ENCODE peak calls at places on chromosomes 2 and 18, in four cellular contexts. S, I, X and U are unnamed samples.

GRCh38 chr2:115292742-115293141 is 850.3 kb downstream of the DPP10 start:
- DNase-seq in S (no peak), I (no peak), X (no peak), U (no peak)

GRCh38 chr2:15142069-15142689 is 419.0 kb downstream of the NBAS start:
- DNase-seq in S (no peak), I (peak), X (no peak), U (no peak)

GRCh38 chr2:221517362-221518121 is 54.6 kb downstream of the EPHA4 start:
- DNase-seq in S (no peak), I (peak), X (no peak), U (no peak)

GRCh38 chr2:207239222-207239674 is 73.5 kb upstream of the KLF7 start:
- DNase-seq in S (no peak), I (no peak), X (peak), U (no peak)

GRCh38 chr18:58069721-58070292 is 25.8 kb downstream of the NEDD4L start:
- DNase-seq in S (no peak), I (no peak), X (no peak), U (no peak)

GRCh38 chr2:164589522-164589921 is 31.8 kb downstream of the GRB14 start:
- DNase-seq in S (no peak), I (no peak), X (no peak), U (no peak)

GRCh38 chr2:46365913-46366674 is 68.9 kb downstream of the EPAS1 start:
- DNase-seq in S (no peak), I (no peak), X (peak), U (peak)

GRCh38 chr18:72601481-72601880 is 57.3 kb upstream of the CBLN2 start:
- DNase-seq in S (no peak), I (no peak), X (no peak), U (no peak)

GRCh38 chr18:77899972-77900754 is 650.5 kb downstream of the GALR1 start:
- DNase-seq in S (peak), I (no peak), X (peak), U (peak)

GRCh38 chr2:215692387-215693079 is 256.7 kb upstream of the FN1 start:
- DNase-seq in S (no peak), I (no peak), X (no peak), U (no peak)

GRCh38 chr18:3211236-3211992 is 8.4 kb downstream of the MYOM1 start:
- DNase-seq in S (no peak), I (no peak), X (peak), U (no peak)

GRCh38 chr18:63505566-63506335 is 29.0 kb downstream of the SERPINB5 start:
- DNase-seq in S (peak), I (no peak), X (peak), U (peak)

GRCh38 chr2:54083021-54083420 is 32.4 kb upstream of the ACYP2 start:
- DNase-seq in S (peak), I (no peak), X (no peak), U (no peak)

GRCh38 chr18:73244411-73244810 is 376.6 kb upstream of the NETO1 start:
- DNase-seq in S (no peak), I (no peak), X (no peak), U (no peak)

GRCh38 chr2:11742317-11742701 is 4.1 kb upstream of the LPIN1 start:
- DNase-seq in S (no peak), I (no peak), X (peak), U (no peak)

GRCh38 chr2:158668394-158668793 is 126.7 kb upstream of the DAPL1 start:
- DNase-seq in S (no peak), I (no peak), X (no peak), U (no peak)

GRCh38 chr2:31221549-31221948 is 4.2 kb upstream of the CAPN14 start:
- DNase-seq in S (no peak), I (no peak), X (no peak), U (no peak)

GRCh38 chr18:64693756-64694155 is 544.9 kb upstream of the LINC00305 start:
- DNase-seq in S (no peak), I (no peak), X (no peak), U (no peak)

GRCh38 chr2:64998658-64999061 is 9.5 kb downstream of the SLC1A4 start:
- DNase-seq in S (no peak), I (no peak), X (no peak), U (no peak)

GRCh38 chr2:197599285-197599965 is 76.0 kb downstream of the RFTN2 start:
- DNase-seq in S (peak), I (no peak), X (peak), U (peak)

GRCh38 chr2:195411219-195411687 is 245.8 kb upstream of the SLC39A10 start:
- DNase-seq in S (no peak), I (peak), X (peak), U (no peak)

GRCh38 chr2:28201711-28202180 is 190.9 kb upstream of the FOSL2 start:
- DNase-seq in S (no peak), I (no peak), X (no peak), U (no peak)

GRCh38 chr2:203909192-203909945 is 27.2 kb upstream of the ICOS start:
- DNase-seq in S (no peak), I (no peak), X (peak), U (peak)

GRCh38 chr2:73856214-73856613 is 27.5 kb downstream of the STAMBP start:
- DNase-seq in S (no peak), I (no peak), X (no peak), U (no peak)

GRCh38 chr18:22378672-22379282 is 38.9 kb downstream of the CTAGE1 start:
- DNase-seq in S (peak), I (no peak), X (peak), U (peak)

GRCh38 chr2:46539327-46540276 is 60.2 kb downstream of the TMEM247 start:
- DNase-seq in S (no peak), I (no peak), X (no peak), U (peak)

GRCh38 chr18:27762054-27762453 is 414.9 kb downstream of the CDH2 start:
- DNase-seq in S (no peak), I (no peak), X (no peak), U (no peak)

GRCh38 chr2:226031078-226031937 is 631.8 kb downstream of the NYAP2 start:
- DNase-seq in S (peak), I (no peak), X (no peak), U (peak)

GRCh38 chr2:220279372-220279771 is 651.9 kb downstream of the SLC4A3 start:
- DNase-seq in S (no peak), I (no peak), X (no peak), U (no peak)

GRCh38 chr2:135664623-135665068 is 77.0 kb upstream of the UBXN4 start:
- DNase-seq in S (no peak), I (peak), X (no peak), U (no peak)

GRCh38 chr18:48862116-48862515 is 88.6 kb downstream of the SMAD7 start:
- DNase-seq in S (no peak), I (no peak), X (no peak), U (no peak)

GRCh38 chr2:55839182-55839819 is 84.3 kb downstream of the EFEMP1 start:
- DNase-seq in S (peak), I (no peak), X (no peak), U (no peak)

GRCh38 chr2:200578778-200579177 is 7.0 kb upstream of the AOX1 start:
- DNase-seq in S (no peak), I (peak), X (peak), U (no peak)

GRCh38 chr2:128232965-128233789 is 85.5 kb downstream of the HS6ST1 start:
- DNase-seq in S (peak), I (peak), X (peak), U (peak)
- TF ChIP-seq USF1 in S (no peak), I (no peak), X (no peak), U (no peak)

GRCh38 chr2:191631754-191632153 is 46.2 kb upstream of the NABP1 start:
- DNase-seq in S (no peak), I (no peak), X (peak), U (no peak)
- TF ChIP-seq USF1 in S (no peak), I (no peak), X (no peak), U (no peak)

GRCh38 chr2:69582582-69583176 is 60.9 kb downstream of the AAK1 start:
- DNase-seq in S (no peak), I (no peak), X (peak), U (no peak)
- TF ChIP-seq USF1 in S (no peak), I (no peak), X (no peak), U (no peak)

DNA sequence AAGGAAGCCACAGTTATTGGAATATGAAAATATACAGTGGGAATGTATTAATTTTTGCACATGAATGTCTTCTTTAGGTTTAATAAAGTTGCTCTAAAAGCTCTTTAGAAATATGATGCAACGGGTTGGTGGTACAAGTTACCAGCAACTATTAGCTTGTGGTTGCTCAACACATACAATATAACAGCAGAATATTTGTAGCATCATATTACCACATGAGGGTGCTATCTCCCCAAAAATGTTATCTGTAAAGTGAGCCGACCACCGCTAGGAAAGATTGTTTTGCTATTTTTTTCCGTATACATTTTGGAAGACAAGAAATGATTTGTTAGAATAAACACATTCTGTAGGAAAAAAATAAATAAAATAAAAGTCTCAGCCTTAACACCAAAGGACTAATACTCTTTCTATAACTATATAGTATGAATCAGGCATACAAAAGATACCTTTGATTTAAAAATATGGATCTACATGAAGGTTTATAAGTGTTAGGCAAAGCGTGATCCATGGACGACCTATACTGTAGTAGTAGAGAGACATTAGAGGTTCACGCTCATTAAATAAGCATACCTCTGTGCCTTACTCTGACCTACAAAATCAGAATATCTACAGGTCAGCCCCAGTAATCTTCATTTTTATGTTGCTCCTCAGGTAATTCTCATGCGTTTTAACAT is 1110.7 kb upstream of the ACVR2A start:
- DNase-seq in S (no peak), I (peak), X (peak), U (peak)
- TF ChIP-seq USF1 in S (no peak), I (no peak), X (no peak), U (no peak)

GRCh38 chr2:96198937-96199336 is 9.7 kb downstream of the STARD7 start:
- DNase-seq in S (no peak), I (no peak), X (no peak), U (no peak)

GRCh38 chr2:96201338-96201737 is 7.3 kb downstream of the STARD7 start:
- DNase-seq in S (no peak), I (no peak), X (no peak), U (no peak)

GRCh38 chr2:96191937-96192670 is 16.5 kb downstream of the STARD7 start:
- DNase-seq in S (no peak), I (no peak), X (no peak), U (no peak)

GRCh38 chr2:96197541-96198255 is 10.9 kb downstream of the STARD7 start:
- DNase-seq in S (no peak), I (no peak), X (no peak), U (no peak)

DNA sequence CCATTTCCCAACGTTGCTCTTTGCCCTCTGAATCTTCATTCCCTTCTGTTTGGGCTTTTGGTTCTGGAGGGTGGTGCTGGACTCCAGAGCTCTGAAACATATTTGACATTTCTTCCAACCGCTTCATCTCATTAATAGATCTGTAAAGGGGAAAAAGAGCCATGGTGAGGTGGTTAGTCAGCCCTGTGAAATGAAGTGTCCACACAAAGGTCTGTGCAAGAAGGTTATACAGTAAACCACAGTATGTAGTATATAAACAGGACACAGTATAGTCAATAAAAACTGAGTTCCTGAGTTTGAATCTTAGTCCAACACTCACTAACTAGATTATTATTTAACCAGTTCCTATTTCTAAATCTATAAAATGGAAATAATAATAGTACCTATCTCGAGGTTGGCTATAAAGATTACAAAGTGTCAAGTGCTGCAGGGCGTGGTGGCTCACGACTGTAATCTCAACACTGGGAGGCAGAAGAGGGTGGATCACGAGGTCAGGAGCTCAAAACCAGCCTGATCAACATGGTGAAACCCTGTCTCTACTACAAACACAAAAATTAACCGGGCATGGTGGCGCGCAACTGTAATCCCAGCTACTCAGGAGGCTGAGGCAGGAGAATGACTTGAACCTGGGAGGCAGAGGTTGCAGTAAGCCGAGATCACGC is 13.1 kb downstream of the STARD7 start:
- DNase-seq in S (no peak), I (no peak), X (peak), U (no peak)
- TF ChIP-seq USF1 in S (no peak), I (no peak), X (no peak), U (no peak)

GRCh38 chr18:74949611-74950010 is 259.3 kb downstream of the PTGR3 start:
- DNase-seq in S (no peak), I (no peak), X (no peak), U (no peak)
- TF ChIP-seq USF1 in S (no peak), I (no peak), X (no peak), U (no peak)